ENCODE peak calls at places on chromosomes 11 and 22, in ten cellular contexts. C is fibroblast of pulmonary artery, F is mammary epithelial cell, E is pancreas, D is cardiac muscle cell, M is AG04450, Y is sigmoid colon, X is neural progenitor cell, U is uterus, H is progenitor cell of endocrine pancreas. S is an unnamed sample.

GRCh38 chr22:49701380-49702067 is 126.1 kb downstream of the BRD1 start:
- DNase-seq in C (no peak), M (no peak), F (no peak), D (no peak), E (no peak), X (no peak), Y (no peak), U (no peak), H (no peak), S (no peak)

GRCh38 chr11:59669611-59670009 is 773 bp upstream of the PATL1 start:
- DNase-seq in F (peak), D (peak), X (no peak), M (no peak), E (no peak), C (peak), U (peak), H (peak), Y (peak), S (no peak)

GRCh38 chr11:72338741-72339140 is 94.8 kb upstream of the PHOX2A start:
- DNase-seq in F (peak), M (no peak), E (no peak), Y (no peak), X (no peak), C (no peak), H (no peak), U (no peak), D (no peak), S (no peak)

GRCh38 chr11:120824242-120824641 is 199.7 kb upstream of the TBCEL start:
- DNase-seq in M (no peak), H (no peak), E (no peak), X (no peak), F (no peak), Y (no peak), C (no peak), U (no peak), D (no peak), S (no peak)

GRCh38 chr22:29306830-29307657 is 594 bp downstream of the GAS2L1 start:
- DNase-seq in U (peak), H (peak), X (peak), D (peak), E (peak), C (peak), M (no peak), F (peak), Y (peak), S (peak)

GRCh38 chr11:65743928-65744698 is 23.5 kb upstream of the RNASEH2C start:
- DNase-seq in X (peak), F (no peak), U (no peak), D (peak), E (peak), C (peak), H (no peak), Y (no peak), M (no peak), S (no peak)

GRCh38 chr11:61750631-61751273 is 1.7 kb upstream of the MYRF start:
- DNase-seq in U (no peak), X (no peak), Y (no peak), M (no peak), C (no peak), E (no peak), D (no peak), H (no peak), F (no peak), S (no peak)

GRCh38 chr11:119641991-119642745 is 86.8 kb downstream of the NECTIN1 start:
- DNase-seq in D (peak), M (no peak), E (no peak), U (no peak), Y (no peak), C (peak), F (peak), H (no peak), X (peak), S (no peak)

GRCh38 chr11:93935826-93936225 is 85.3 kb upstream of the HEPHL1 start:
- DNase-seq in Y (no peak), D (no peak), F (no peak), U (no peak), H (no peak), E (no peak), C (no peak), M (no peak), X (no peak), S (no peak)

GRCh38 chr11:131662310-131662709 is 291.9 kb downstream of the NTM start:
- DNase-seq in D (no peak), M (no peak), H (no peak), X (no peak), Y (no peak), U (no peak), C (no peak), E (no peak), F (no peak), S (no peak)

GRCh38 chr11:10844364-10844763 is 13.5 kb downstream of the ZBED5 start:
- DNase-seq in C (no peak), F (no peak), X (no peak), D (no peak), E (no peak), M (no peak), Y (no peak), H (no peak), U (no peak), S (no peak)

GRCh38 chr11:122633219-122633829 is 22.2 kb upstream of the UBASH3B start:
- DNase-seq in X (peak), U (no peak), E (no peak), F (peak), C (peak), D (peak), M (no peak), H (no peak), Y (peak), S (no peak)

GRCh38 chr11:47510231-47510630 is 42.7 kb downstream of the CELF1 start:
- DNase-seq in Y (no peak), H (no peak), F (peak), D (no peak), X (no peak), E (no peak), U (no peak), C (no peak), M (no peak), S (no peak)

GRCh38 chr11:64226507-64227051 is 505 bp downstream of the NUDT22 start:
- DNase-seq in M (no peak), X (no peak), D (no peak), U (peak), Y (peak), E (peak), H (no peak), F (peak), C (no peak), S (no peak)

GRCh38 chr22:28582806-28583205 is 96.8 kb downstream of the TTC28 start:
- DNase-seq in M (peak), H (no peak), E (no peak), F (peak), D (peak), U (no peak), C (peak), Y (no peak), X (no peak), S (no peak)

GRCh38 chr11:5043385-5043784 is 2.9 kb upstream of the OR52J3 start:
- DNase-seq in D (peak), X (no peak), C (peak), H (no peak), F (peak), E (no peak), U (no peak), M (no peak), Y (no peak), S (no peak)

GRCh38 chr22:23071163-23072034 is 1.1 kb downstream of the GNAZ start:
- DNase-seq in U (no peak), E (peak), H (no peak), D (no peak), M (no peak), Y (peak), F (no peak), C (no peak), X (no peak), S (peak)

GRCh38 chr22:46047841-46048595 is 71.1 kb upstream of the WNT7B start:
- DNase-seq in Y (peak), C (no peak), M (no peak), X (no peak), D (no peak), F (no peak), E (peak), H (no peak), U (peak), S (no peak)

GRCh38 chr22:25232301-25232700 is 12.9 kb downstream of the CRYBB2 start:
- DNase-seq in F (peak), X (no peak), H (no peak), M (no peak), C (peak), E (no peak), Y (no peak), U (no peak), D (peak), S (no peak)

GRCh38 chr22:31635638-31636306 is 26.2 kb downstream of the PISD start:
- DNase-seq in C (no peak), M (no peak), H (no peak), Y (no peak), F (no peak), D (no peak), E (no peak), X (no peak), U (no peak), S (no peak)

GRCh38 chr11:131185915-131186314 is 184.5 kb upstream of the NTM start:
- DNase-seq in Y (no peak), X (peak), H (no peak), M (no peak), C (no peak), U (no peak), E (no peak), F (no peak), D (no peak), S (no peak)

GRCh38 chr11:128517457-128518230 is 69.7 kb downstream of the ETS1 start:
- DNase-seq in D (peak), C (peak), X (no peak), F (no peak), Y (no peak), U (no peak), E (no peak), M (no peak), H (no peak), S (no peak)

GRCh38 chr22:48478124-48478523 is 1349.5 kb downstream of the BRD1 start:
- DNase-seq in Y (no peak), M (no peak), X (no peak), C (no peak), F (no peak), H (no peak), E (no peak), U (no peak), D (no peak), S (no peak)

GRCh38 chr11:86491048-86491447 is 116.4 kb downstream of the CCDC81 start:
- DNase-seq in M (no peak), H (no peak), X (no peak), D (no peak), E (no peak), U (no peak), Y (no peak), F (no peak), C (no peak), S (no peak)

GRCh38 chr11:134033696-134034491 is 35.0 kb upstream of the JAM3 start:
- DNase-seq in F (peak), Y (peak), U (peak), M (peak), D (peak), X (peak), C (peak), H (peak), E (peak), S (peak)

GRCh38 chr22:37674951-37675929 is at the start of gene LGALS1:
- DNase-seq in X (peak), F (peak), U (peak), C (peak), E (peak), Y (peak), D (peak), M (peak), H (no peak), S (no peak)

GRCh38 chr11:69918938-69919650 is 99.9 kb upstream of the FGF3 start:
- DNase-seq in E (peak), F (peak), Y (peak), H (peak), U (peak), D (peak), X (peak), C (peak), M (no peak), S (peak)

GRCh38 chr11:60345489-60345888 is 18.4 kb downstream of the MS4A6E start:
- DNase-seq in Y (no peak), E (peak), F (no peak), U (no peak), M (no peak), C (no peak), X (peak), H (no peak), D (peak), S (no peak)

DNA sequence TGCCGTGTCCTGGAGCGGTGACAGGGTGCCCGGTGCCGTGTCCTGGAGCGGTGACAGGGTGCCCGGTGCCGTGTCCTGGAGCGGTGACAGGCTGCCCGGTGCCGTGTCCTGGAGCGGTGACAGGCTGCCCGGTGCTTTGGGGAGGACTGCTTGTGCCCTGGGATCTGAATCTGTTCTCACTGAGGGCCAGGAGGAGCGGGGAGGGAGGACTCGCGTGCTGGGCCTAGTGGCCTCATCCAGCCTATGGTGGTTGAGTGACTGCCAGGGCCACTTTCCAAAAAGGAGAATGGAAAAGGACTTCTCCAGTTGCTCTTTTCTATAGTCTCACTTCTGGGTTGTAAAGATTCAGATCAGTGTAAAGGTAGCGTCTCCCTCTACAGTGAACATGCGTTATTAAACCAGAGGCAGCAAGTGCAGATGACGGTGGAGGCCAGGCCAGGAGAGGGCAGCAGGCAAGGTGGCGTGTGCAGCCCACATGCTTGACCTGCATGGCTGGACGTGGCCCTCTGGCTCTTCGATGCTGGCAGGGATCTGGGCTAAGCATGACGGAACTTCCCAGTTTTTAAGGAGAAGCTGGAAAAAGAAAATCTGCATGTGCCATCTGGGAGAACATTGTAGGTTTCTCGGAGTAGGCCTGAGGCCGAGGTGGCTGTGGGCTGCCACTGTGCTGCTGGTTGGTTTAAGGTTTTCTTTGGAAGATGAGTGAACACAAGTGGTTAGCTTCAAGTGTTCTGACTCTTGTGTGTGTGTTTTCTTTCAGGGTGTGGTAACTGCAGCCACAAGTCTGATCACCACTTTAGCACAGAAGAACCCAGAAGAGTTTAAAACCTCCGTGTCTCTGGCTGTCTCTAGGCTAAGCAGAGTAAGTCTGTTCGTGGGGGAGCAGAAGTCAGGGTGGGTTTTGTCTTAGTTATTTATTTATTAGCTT is 55.0 kb downstream of the AP2A2 start:
- DNase-seq in H (no peak), Y (no peak), X (no peak), U (no peak), D (no peak), F (no peak), C (no peak), M (no peak), E (no peak), S (no peak)
- TF ChIP-seq CTCF in H (peak), Y (no peak), X (no peak), U (no peak), D (peak), F (no peak), C (no peak), M (no peak), E (no peak), S (no peak)

DNA sequence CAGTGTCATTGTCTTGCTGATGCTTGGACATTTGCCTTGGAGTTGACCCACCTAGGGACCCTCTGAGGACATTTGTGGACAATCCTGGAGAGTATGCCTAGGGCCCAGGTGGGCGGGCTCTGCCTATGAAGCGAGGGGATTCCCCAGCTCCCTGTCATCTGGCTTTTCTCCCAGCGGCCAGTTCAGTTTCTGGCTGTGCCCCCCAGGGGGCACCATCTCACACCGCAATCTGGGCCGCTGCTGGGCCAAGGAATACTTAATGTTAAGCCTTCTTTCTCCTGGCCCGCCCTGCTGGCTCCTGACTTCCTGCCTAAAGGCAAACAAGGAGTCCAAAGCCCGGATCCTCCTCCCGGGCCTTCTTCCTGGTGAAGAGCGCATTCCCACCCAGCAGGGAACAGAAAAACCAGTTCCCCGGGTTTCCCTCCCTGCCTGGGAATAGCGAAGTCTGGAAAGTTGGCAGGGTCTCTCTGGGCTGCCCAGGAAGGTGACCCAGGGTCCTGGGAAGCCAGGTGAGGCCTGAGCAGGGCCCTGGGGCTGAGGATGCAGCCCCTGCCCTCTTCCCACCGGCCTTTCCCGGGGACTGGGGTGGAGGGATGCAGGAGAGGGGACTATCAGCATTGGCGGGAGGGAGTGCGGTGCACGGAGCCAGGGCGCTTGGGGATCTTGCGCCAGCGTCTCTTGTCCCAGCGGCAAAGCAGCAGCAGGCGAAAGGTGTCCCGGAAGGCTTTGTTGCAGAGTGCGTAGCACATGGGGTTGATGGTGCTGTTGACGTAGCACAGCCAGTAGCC is 11.9 kb downstream of the CHRM1 start:
- DNase-seq in F (peak), Y (peak), M (peak), C (peak), X (peak), H (peak), E (peak), D (peak), U (peak), S (peak)
- TF ChIP-seq CTCF in F (peak), Y (peak), M (peak), C (peak), X (peak), H (peak), E (peak), D (peak), U (peak), S (peak)

GRCh38 chr11:42407379-42407778 is 904.4 kb upstream of the API5 start:
- DNase-seq in E (no peak), H (peak), D (peak), F (peak), M (no peak), Y (no peak), C (peak), X (peak), U (no peak), S (no peak)
- TF ChIP-seq CTCF in E (no peak), H (peak), D (peak), F (peak), M (no peak), Y (no peak), C (peak), X (peak), U (no peak), S (no peak)

GRCh38 chr22:42308887-42309468 is 38.5 kb upstream of the TCF20 start:
- DNase-seq in D (no peak), C (no peak), F (no peak), H (no peak), M (no peak), Y (no peak), X (no peak), U (no peak), E (no peak), S (no peak)
- TF ChIP-seq CTCF in D (no peak), C (no peak), F (no peak), H (no peak), M (no peak), Y (no peak), X (peak), U (no peak), E (no peak), S (no peak)

GRCh38 chr22:19085233-19086043 is 36.8 kb downstream of the DGCR2 start:
- DNase-seq in M (no peak), H (no peak), C (peak), E (no peak), X (no peak), D (peak), Y (peak), U (no peak), F (peak), S (no peak)
- TF ChIP-seq CTCF in M (peak), H (peak), C (peak), E (no peak), X (peak), D (peak), Y (no peak), U (no peak), F (peak), S (no peak)

GRCh38 chr11:3641191-3641590 is 601 bp downstream of the ART5 start:
- DNase-seq in M (no peak), Y (no peak), C (no peak), H (no peak), X (no peak), U (no peak), F (no peak), D (no peak), E (peak), S (no peak)

GRCh38 chr11:3641701-3642070 is at the start of gene ART5:
- DNase-seq in E (no peak), M (no peak), X (no peak), D (no peak), C (no peak), Y (no peak), U (no peak), F (no peak), H (no peak), S (no peak)

GRCh38 chr11:3642071-3642951 is 519 bp upstream of the ART5 start:
- DNase-seq in X (peak), D (peak), Y (peak), M (peak), C (peak), E (peak), U (peak), F (peak), H (peak), S (peak)

GRCh38 chr11:3645552-3645951 is 624 bp downstream of the ART1 start:
- DNase-seq in C (no peak), E (no peak), Y (no peak), U (no peak), X (no peak), H (no peak), D (no peak), M (no peak), F (no peak), S (no peak)

DNA sequence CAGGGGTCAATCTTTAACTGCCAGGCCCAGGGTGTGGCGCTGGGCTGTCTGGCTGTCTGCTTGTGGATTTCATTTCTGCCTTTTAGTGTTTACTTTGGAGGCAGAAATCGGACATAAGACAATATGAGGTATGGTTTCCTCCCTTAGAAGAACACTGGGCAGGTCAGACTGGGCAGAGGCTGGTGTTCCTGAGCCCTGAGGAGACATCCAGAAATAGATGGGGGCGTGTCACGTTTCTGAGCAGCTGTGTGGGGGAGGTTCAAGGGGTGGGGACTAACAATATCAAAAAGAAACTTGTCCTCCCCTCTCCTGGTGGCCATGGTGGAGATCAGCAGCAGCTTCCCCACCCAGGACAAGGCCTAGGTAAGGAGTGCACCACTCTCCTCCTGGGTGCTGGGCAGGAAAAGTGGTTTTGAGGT is at the start of gene ART1:
- DNase-seq in X (no peak), D (peak), C (no peak), U (no peak), H (no peak), M (no peak), E (no peak), Y (no peak), F (no peak), S (no peak)
- TF ChIP-seq CTCF in X (no peak), D (no peak), C (no peak), U (no peak), H (no peak), M (no peak), E (no peak), Y (no peak), F (no peak), S (no peak)

DNA sequence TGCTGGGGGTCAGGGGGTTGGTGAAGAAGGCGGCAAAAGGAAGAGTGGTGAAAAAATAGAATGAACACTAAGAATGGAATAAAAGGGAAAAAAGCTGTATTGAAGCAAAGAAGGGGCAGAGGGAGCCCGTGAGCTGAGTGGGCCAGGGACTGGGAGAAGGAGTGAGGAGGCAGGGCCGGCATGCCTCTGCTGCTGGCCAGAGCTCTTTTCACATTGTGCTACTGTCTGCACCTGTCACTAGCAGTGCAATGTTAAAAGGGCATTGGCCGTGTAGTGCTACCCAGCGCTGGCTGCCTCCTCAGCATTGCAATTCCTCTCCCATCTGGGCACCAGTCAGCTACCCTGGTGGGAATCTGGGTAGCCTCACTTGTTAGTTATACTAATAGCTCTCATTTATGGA is 8.7 kb downstream of the YPEL4 start:
- DNase-seq in F (no peak), C (peak), D (peak), U (no peak), H (no peak), X (peak), Y (peak), M (no peak), E (no peak), S (peak)
- TF ChIP-seq CTCF in F (no peak), C (peak), D (peak), U (no peak), H (peak), X (peak), Y (no peak), M (peak), E (no peak), S (no peak)

S was measured in mesothelial cell of epicardium.